ENCODE peak calls at places on chromosomes 6 and 20, in ten cellular contexts. M, O, L, C, U, V, W, X, N and Q are unnamed samples.

GRCh38 chr20:45096781-45097180 is 4.1 kb downstream of the KCNS1 start:
- DNase-seq in M (no peak), O (no peak), L (no peak), C (no peak), U (no peak), V (no peak), W (no peak), X (no peak), N (no peak), Q (no peak)

GRCh38 chr20:58308680-58309527 is 611 bp upstream of the RAB22A start:
- DNase-seq in M (peak), O (peak), L (peak), C (peak), U (no peak), V (peak), W (peak), X (peak), N (peak), Q (peak)

GRCh38 chr6:36964908-36965307 is 10.4 kb downstream of the PI16 start:
- DNase-seq in M (no peak), O (no peak), L (peak), C (no peak), U (no peak), V (no peak), W (no peak), X (no peak), N (no peak), Q (no peak)

GRCh38 chr6:32075781-32076494 is 33.2 kb downstream of the TNXB start:
- DNase-seq in M (no peak), O (no peak), L (peak), C (peak), U (no peak), V (no peak), W (no peak), X (no peak), N (no peak), Q (no peak)

GRCh38 chr6:140988780-140989179 is 1143.9 kb upstream of the GJE1 start:
- DNase-seq in M (no peak), O (no peak), L (no peak), C (no peak), U (peak), V (no peak), W (no peak), X (peak), N (no peak), Q (no peak)

GRCh38 chr6:166595061-166595780 is 8.7 kb upstream of the RAMACL start:
- DNase-seq in M (no peak), O (peak), L (no peak), C (peak), U (peak), V (no peak), W (no peak), X (peak), N (no peak), Q (no peak)

GRCh38 chr6:30263734-30264133 is 50.5 kb upstream of the TRIM26 start:
- DNase-seq in M (no peak), O (peak), L (no peak), C (peak), U (no peak), V (no peak), W (peak), X (peak), N (no peak), Q (no peak)

GRCh38 chr6:168163096-168163731 is 84.2 kb upstream of the FRMD1 start:
- DNase-seq in M (no peak), O (peak), L (no peak), C (no peak), U (peak), V (no peak), W (no peak), X (no peak), N (no peak), Q (no peak)

GRCh38 chr6:144346719-144347446 is 61.7 kb downstream of the UTRN start:
- DNase-seq in M (no peak), O (peak), L (no peak), C (peak), U (no peak), V (no peak), W (peak), X (peak), N (peak), Q (no peak)

GRCh38 chr6:16136536-16137450 is 7.9 kb downstream of the MYLIP start:
- DNase-seq in M (no peak), O (peak), L (no peak), C (peak), U (peak), V (no peak), W (peak), X (peak), N (peak), Q (no peak)

GRCh38 chr20:10357974-10358373 is 76.0 kb downstream of the MKKS start:
- DNase-seq in M (no peak), O (peak), L (no peak), C (peak), U (no peak), V (no peak), W (peak), X (peak), N (no peak), Q (no peak)

GRCh38 chr6:105223242-105223641 is 43.4 kb upstream of the POPDC3 start:
- DNase-seq in M (no peak), O (no peak), L (no peak), C (no peak), U (no peak), V (no peak), W (no peak), X (no peak), N (no peak), Q (no peak)

GRCh38 chr20:2749343-2749950 is 51.0 kb downstream of the CPXM1 start:
- DNase-seq in M (no peak), O (no peak), L (peak), C (no peak), U (no peak), V (no peak), W (no peak), X (no peak), N (no peak), Q (no peak)

GRCh38 chr6:105452924-105453756 is 50.3 kb upstream of the PREP start:
- DNase-seq in M (peak), O (no peak), L (peak), C (no peak), U (no peak), V (peak), W (no peak), X (no peak), N (peak), Q (no peak)

GRCh38 chr6:154432533-154433476 is 76.2 kb upstream of the IPCEF1 start:
- DNase-seq in M (no peak), O (peak), L (no peak), C (peak), U (peak), V (no peak), W (no peak), X (peak), N (no peak), Q (no peak)

GRCh38 chr6:158573542-158573931 is 13.6 kb downstream of the TMEM181 start:
- DNase-seq in M (no peak), O (no peak), L (no peak), C (no peak), U (no peak), V (no peak), W (no peak), X (no peak), N (no peak), Q (peak)

GRCh38 chr6:90645634-90646033 is 58.8 kb upstream of the MAP3K7 start:
- DNase-seq in M (no peak), O (no peak), L (no peak), C (no peak), U (no peak), V (no peak), W (no peak), X (no peak), N (no peak), Q (no peak)

GRCh38 chr20:50027611-50028105 is 44.9 kb downstream of the SNAI1 start:
- DNase-seq in M (peak), O (peak), L (peak), C (peak), U (peak), V (no peak), W (peak), X (peak), N (no peak), Q (peak)

GRCh38 chr6:156971153-156971882 is 194.1 kb downstream of the ARID1B start:
- DNase-seq in M (no peak), O (peak), L (no peak), C (no peak), U (no peak), V (no peak), W (no peak), X (peak), N (no peak), Q (no peak)

GRCh38 chr6:73309534-73309783 is 44.6 kb downstream of the DPPA5 start:
- DNase-seq in M (no peak), O (peak), L (peak), C (no peak), U (no peak), V (no peak), W (no peak), X (no peak), N (no peak), Q (no peak)